ENCODE peak calls at places on chromosomes 13 and 19, in nine cellular contexts. U is B cell, N is testis, X is AG09319, Q is AG04449, J is upper lobe of left lung, F is heart left ventricle, B is GM23338, V is heart right ventricle. C is an unnamed sample.

GRCh38 chr13:20980899-20981298 is 78.4 kb upstream of the XPO4 start:
- DNase-seq in X (no peak), J (no peak), U (no peak), V (no peak), B (no peak), Q (no peak), N (no peak), F (no peak), C (no peak)

GRCh38 chr19:50705422-50706019 is 14.1 kb downstream of the SHANK1 start:
- DNase-seq in B (peak), V (no peak), N (peak), F (no peak), U (no peak), J (no peak), Q (no peak), X (peak), C (peak)

GRCh38 chr13:93344048-93344447 is 117.4 kb downstream of the GPC6 start:
- DNase-seq in N (no peak), J (no peak), F (no peak), X (no peak), U (no peak), Q (no peak), V (no peak), B (no peak), C (no peak)

GRCh38 chr19:41545547-41545946 is 30.4 kb upstream of the CEACAM21 start:
- DNase-seq in N (no peak), Q (no peak), J (no peak), B (no peak), V (no peak), X (no peak), F (no peak), U (no peak), C (no peak)

GRCh38 chr13:46899801-46900200 is 2.9 kb upstream of the HTR2A start:
- DNase-seq in V (no peak), X (no peak), B (no peak), Q (no peak), U (no peak), N (no peak), J (no peak), F (no peak), C (no peak)

GRCh38 chr19:55484571-55485438 is at the start of gene NAT14:
- DNase-seq in B (peak), J (peak), Q (no peak), N (peak), F (peak), V (peak), X (no peak), U (peak), C (peak)

GRCh38 chr13:93794197-93794885 is 567.7 kb downstream of the GPC6 start:
- DNase-seq in J (no peak), F (no peak), N (no peak), X (no peak), B (no peak), Q (no peak), U (no peak), V (no peak), C (no peak)

GRCh38 chr19:29003641-29004409 is 209.1 kb downstream of the UQCRFS1 start:
- DNase-seq in N (no peak), J (no peak), Q (no peak), V (no peak), F (no peak), B (no peak), U (no peak), X (no peak), C (no peak)

GRCh38 chr19:54424201-54424600 is 8.9 kb downstream of the TTYH1 start:
- DNase-seq in J (no peak), B (no peak), Q (no peak), V (no peak), F (no peak), N (no peak), U (no peak), X (no peak), C (no peak)

GRCh38 chr19:51803529-51803928 is 8.6 kb downstream of the FPR3 start:
- DNase-seq in J (no peak), U (no peak), F (no peak), V (no peak), X (no peak), B (peak), N (no peak), Q (no peak), C (no peak)

GRCh38 chr13:31522431-31522830 is 216.9 kb upstream of the RXFP2 start:
- DNase-seq in J (no peak), X (no peak), Q (no peak), U (no peak), F (no peak), V (no peak), N (no peak), B (no peak), C (no peak)

GRCh38 chr13:47875206-47875605 is 125.9 kb downstream of the SUCLA2 start:
- DNase-seq in V (no peak), B (no peak), N (no peak), F (no peak), Q (no peak), J (no peak), U (no peak), X (no peak), C (no peak)

GRCh38 chr13:41365636-41366035 is 54.6 kb downstream of the NAA16 start:
- DNase-seq in J (no peak), X (no peak), B (no peak), N (no peak), V (no peak), Q (peak), F (no peak), U (no peak), C (peak)

GRCh38 chr19:18417250-18418033 is 1.8 kb upstream of the SSBP4 start:
- DNase-seq in V (peak), N (peak), F (peak), X (no peak), B (peak), Q (no peak), U (no peak), J (peak), C (peak)

GRCh38 chr19:14333101-14333871 is 48.0 kb upstream of the ADGRE5 start:
- DNase-seq in U (no peak), B (peak), N (peak), F (peak), Q (no peak), J (no peak), V (peak), X (no peak), C (peak)

GRCh38 chr19:53906211-53907192 is 2.6 kb upstream of the CACNG7 start:
- DNase-seq in B (peak), Q (no peak), F (peak), N (peak), J (peak), U (peak), X (no peak), V (peak), C (no peak)

GRCh38 chr19:5572556-5573286 is 5.0 kb upstream of the TINCR start:
- DNase-seq in X (no peak), F (no peak), V (no peak), B (no peak), Q (no peak), N (no peak), U (no peak), J (no peak), C (no peak)

GRCh38 chr19:1279782-1280341 is 4.5 kb downstream of the FAM174C start:
- DNase-seq in Q (no peak), V (peak), B (peak), N (peak), F (peak), J (peak), U (peak), X (peak), C (peak)

GRCh38 chr13:75901509-75901908 is 265.4 kb downstream of the LMO7 start:
- DNase-seq in Q (no peak), B (no peak), V (no peak), J (no peak), F (peak), X (no peak), N (no peak), U (no peak), C (no peak)

GRCh38 chr19:33498391-33499000 is 23.1 kb downstream of the PEPD start:
- DNase-seq in Q (no peak), J (no peak), N (no peak), U (no peak), V (no peak), F (peak), X (no peak), B (no peak), C (no peak)

GRCh38 chr13:51249767-51250741 is 27.9 kb downstream of the FAM124A start:
- DNase-seq in U (no peak), N (no peak), V (no peak), B (peak), X (no peak), J (no peak), Q (no peak), F (no peak), C (no peak)

GRCh38 chr19:4455742-4456565 is 1.6 kb downstream of the UBXN6 start:
- DNase-seq in B (no peak), F (peak), V (peak), J (peak), Q (no peak), U (no peak), N (peak), X (peak), C (peak)

GRCh38 chr13:84574851-84575250 is 692.6 kb upstream of the SLITRK1 start:
- DNase-seq in J (no peak), B (no peak), V (no peak), Q (peak), F (no peak), N (no peak), X (no peak), U (no peak), C (no peak)

GRCh38 chr19:35741216-35741541 is 1.1 kb downstream of the IGFLR1 start:
- DNase-seq in F (no peak), V (no peak), J (peak), B (no peak), X (no peak), Q (no peak), U (no peak), N (no peak), C (no peak)
- TF ChIP-seq CTCF in F (no peak), V (no peak), J (peak), B (no peak), X (no peak), Q (no peak), U (no peak), N (no peak), C (no peak)

GRCh38 chr13:42490676-42491075 is 83.3 kb upstream of the TNFSF11 start:
- DNase-seq in F (no peak), V (no peak), X (no peak), U (no peak), N (no peak), J (no peak), Q (no peak), B (no peak), C (no peak)
- TF ChIP-seq CTCF in F (no peak), V (no peak), X (no peak), U (no peak), N (no peak), J (no peak), Q (no peak), B (no peak), C (no peak)

GRCh38 chr19:30411714-30412113 is 39.5 kb downstream of the ZNF536 start:
- DNase-seq in U (no peak), V (no peak), Q (no peak), J (no peak), F (no peak), X (no peak), N (no peak), B (no peak), C (no peak)

GRCh38 chr19:30407310-30407709 is 35.1 kb downstream of the ZNF536 start:
- DNase-seq in Q (no peak), J (no peak), F (no peak), N (no peak), X (no peak), B (no peak), V (no peak), U (no peak), C (no peak)

GRCh38 chr19:30403583-30403982 is 31.4 kb downstream of the ZNF536 start:
- DNase-seq in X (no peak), Q (no peak), J (no peak), V (no peak), B (no peak), N (no peak), U (no peak), F (no peak), C (no peak)

GRCh38 chr19:30406220-30406944 is 34.2 kb downstream of the ZNF536 start:
- DNase-seq in V (peak), B (peak), Q (no peak), F (peak), N (peak), U (no peak), X (no peak), J (no peak), C (no peak)

DNA sequence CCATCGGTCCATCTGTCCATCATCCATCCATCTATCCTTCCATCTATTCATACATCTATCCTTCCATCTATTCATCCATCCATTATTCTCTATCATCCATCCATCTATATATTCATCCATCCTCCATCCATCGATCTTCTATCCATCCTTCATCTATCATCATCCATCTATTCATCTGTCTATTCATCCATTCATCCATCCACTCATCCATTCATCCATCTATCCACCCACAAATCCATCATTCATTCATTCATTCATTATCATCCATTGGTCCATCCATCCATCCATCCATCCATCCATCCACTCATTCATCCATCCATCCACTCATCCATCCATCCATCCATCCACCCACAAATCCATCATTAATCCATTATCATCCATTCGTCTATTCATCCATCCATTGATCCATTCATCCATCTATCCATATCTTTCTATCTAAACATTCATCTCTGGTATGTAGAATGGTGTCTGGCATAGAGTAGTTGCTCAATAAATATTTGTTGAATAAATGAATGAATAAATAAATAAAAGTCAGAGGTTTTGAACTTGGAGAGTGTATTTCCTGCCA is 36.6 kb downstream of the ZNF536 start:
- DNase-seq in X (no peak), U (no peak), V (no peak), J (no peak), F (no peak), Q (no peak), N (no peak), B (no peak), C (no peak)
- TF ChIP-seq CTCF in X (no peak), U (no peak), V (no peak), J (no peak), F (no peak), Q (no peak), N (no peak), B (no peak), C (no peak)

DNA sequence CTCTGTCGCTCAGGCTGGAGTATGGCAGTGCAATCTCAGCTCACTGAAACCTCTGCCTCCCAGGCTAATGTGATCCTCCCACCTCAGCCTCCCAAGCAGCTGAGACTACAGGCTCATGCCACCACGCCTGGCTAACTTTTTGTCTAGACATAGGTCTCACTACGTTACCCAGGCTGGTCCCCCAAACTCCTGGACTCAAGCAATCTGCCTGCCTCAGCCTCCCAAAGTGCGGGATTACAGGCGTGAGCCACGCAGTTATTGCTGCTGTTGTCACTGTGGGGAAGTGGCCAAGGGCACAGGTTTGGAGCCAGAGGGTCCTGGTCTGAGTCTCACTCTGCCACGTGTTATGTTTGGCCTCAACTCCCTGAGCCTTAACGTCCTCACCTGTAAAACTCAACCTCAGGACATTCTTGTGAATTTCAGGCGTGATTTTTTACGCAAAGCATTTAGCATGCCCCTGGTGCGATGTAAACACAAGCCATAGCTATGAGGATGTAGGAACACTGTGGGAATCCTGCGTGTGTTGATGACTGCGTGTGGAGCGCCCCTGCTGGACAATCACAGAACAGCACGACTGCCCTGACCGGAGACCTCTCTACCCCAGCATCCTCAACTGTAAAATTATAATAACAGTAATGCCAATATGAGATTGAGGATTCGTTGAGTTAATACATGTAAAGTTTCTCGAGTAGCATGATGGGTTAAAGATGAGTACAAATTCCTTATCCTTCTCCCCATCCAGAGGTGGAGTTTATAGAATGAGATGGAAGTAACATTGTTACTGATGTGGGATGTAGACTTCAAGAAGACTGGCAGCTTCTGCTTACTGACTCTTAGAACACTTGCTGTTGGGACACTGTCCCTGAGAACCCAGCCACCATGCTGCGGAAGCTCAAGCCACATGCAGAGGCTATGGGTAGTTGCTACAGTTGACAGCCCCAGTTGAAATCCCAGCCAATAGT is 41.8 kb upstream of the PNMA8B start:
- DNase-seq in V (peak), B (peak), U (no peak), N (peak), F (peak), Q (no peak), J (peak), X (no peak), C (peak)
- TF ChIP-seq CTCF in V (peak), B (peak), U (peak), N (peak), F (peak), Q (peak), J (peak), X (peak), C (peak)

GRCh38 chr13:33115274-33115673 is 99.1 kb downstream of the KL start:
- DNase-seq in X (no peak), U (no peak), B (no peak), N (no peak), F (no peak), Q (no peak), J (no peak), V (no peak), C (no peak)

GRCh38 chr13:33123066-33123940 is 107.1 kb downstream of the KL start:
- DNase-seq in V (no peak), J (peak), F (peak), N (peak), U (no peak), X (no peak), B (peak), Q (no peak), C (peak)

GRCh38 chr13:33119886-33120543 is 103.8 kb downstream of the KL start:
- DNase-seq in J (no peak), V (no peak), U (no peak), B (no peak), N (no peak), Q (no peak), X (no peak), F (no peak), C (peak)

GRCh38 chr13:33116321-33117010 is 100.2 kb downstream of the KL start:
- DNase-seq in V (no peak), U (no peak), N (no peak), J (no peak), X (no peak), F (no peak), Q (no peak), B (no peak), C (no peak)

DNA sequence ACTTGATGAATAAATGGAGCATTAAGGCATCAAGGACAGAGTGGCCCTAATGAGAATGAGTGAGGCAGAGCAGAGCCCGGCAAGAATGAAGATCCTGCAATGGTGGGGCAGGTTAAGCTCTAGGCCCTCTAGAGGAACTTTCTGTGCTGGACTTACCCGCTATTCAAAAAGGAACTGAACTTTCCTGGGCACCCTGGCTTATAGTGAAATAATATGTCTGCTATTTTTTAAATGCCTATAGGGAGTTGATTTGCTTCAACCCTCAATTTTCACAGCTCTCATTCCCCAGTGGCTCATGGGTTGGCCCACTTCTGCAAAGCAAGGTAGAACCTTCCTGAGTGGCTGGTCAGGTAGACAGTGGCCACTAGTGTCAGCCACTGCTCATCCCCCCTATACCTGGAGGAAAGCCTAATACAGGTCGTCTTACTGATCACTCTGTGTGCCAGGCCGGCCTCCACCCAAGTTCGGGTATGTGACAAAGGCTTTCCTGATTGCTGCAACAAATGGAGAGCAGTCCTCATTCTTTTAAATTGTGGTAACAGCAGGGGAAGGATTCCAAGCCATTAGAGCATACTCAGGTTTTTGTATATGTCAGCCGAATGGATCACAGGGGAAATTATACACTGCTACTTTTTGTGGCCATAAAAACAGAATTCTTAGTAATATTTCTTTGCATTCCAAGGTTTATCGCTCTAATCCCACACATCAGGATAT is 103.0 kb downstream of the KL start:
- DNase-seq in X (no peak), B (peak), J (no peak), Q (no peak), V (no peak), F (no peak), U (no peak), N (no peak), C (peak)
- TF ChIP-seq CTCF in X (no peak), B (no peak), J (no peak), Q (no peak), V (no peak), F (no peak), U (no peak), N (no peak), C (no peak)

GRCh38 chr13:28140433-28141125 is 2.2 kb downstream of the PAN3 start:
- DNase-seq in X (no peak), F (no peak), U (no peak), J (no peak), B (peak), N (no peak), V (no peak), Q (no peak), C (no peak)

GRCh38 chr13:28138756-28139470 is 568 bp downstream of the PAN3 start:
- DNase-seq in U (peak), Q (peak), N (peak), V (peak), X (peak), J (peak), F (peak), B (peak), C (peak)

GRCh38 chr13:28136916-28137315 is 1.4 kb upstream of the PAN3 start:
- DNase-seq in V (no peak), J (no peak), X (no peak), N (no peak), B (no peak), Q (no peak), U (no peak), F (no peak), C (no peak)

GRCh38 chr13:28137556-28137955 is 789 bp upstream of the PAN3 start:
- DNase-seq in B (no peak), X (no peak), N (no peak), V (peak), J (no peak), Q (no peak), U (peak), F (no peak), C (no peak)

DNA sequence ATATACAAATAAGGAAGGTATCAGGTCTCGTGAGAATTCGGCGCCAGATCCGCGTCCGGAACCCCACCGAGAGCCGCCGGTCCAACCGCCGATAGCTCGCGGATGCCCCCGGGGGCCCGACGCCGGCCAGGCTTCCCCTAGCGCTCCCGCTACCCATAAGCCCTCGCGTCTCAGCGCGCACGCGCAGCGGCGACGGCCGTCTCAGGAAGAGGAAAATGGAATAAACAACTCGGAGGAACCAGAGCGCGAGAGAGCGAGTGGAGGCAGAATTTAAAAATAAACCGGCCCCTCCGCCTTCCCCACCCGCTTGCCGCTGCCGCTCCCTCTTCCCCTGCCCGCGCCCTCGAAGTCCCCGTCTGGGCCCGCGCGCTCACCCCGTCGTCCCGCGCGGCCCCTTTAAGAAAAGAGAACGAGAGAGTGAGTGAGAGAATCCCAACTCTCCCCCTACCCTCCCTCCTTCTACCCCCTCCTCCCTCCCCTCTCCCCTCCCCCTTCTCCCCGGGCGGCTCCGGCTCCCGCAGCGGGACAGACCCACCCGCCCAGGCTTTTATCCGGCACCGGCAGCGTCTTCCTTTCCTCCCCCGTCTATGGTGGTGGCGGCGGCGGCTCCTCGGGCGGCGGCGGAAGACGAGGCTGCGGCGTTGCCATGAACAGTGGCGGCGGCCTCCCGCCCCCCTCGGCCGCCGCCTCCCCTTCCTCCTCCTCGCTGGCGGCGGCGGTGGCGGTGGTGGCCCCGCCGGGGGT is at the start of gene PAN3:
- DNase-seq in B (peak), U (peak), F (peak), X (peak), V (peak), N (peak), Q (peak), J (peak), C (peak)
- TF ChIP-seq CTCF in B (peak), U (no peak), F (no peak), X (peak), V (peak), N (no peak), Q (peak), J (no peak), C (peak)

C was measured in fibroblast of villous mesenchyme.